ENCODE peak calls at places on chromosomes 16 and 17, in six cellular contexts. Q, W, H, M, O and X are unnamed samples.
A peak's percentile ranks its signal among the peaks of the same experiment; 100 is the strongest.

GRCh38 chr16:56202036-56202435 is 10.7 kb downstream of the GNAO1 start:
- DNase-seq in Q (no peak), W (no peak), O (no peak), M (no peak), H (no peak), X (no peak)

GRCh38 chr17:41651625-41652460 is 27.5 kb upstream of the KRT17 start:
- DNase-seq in Q (no peak), W (no peak), O (peak; percentile 92), M (no peak), H (no peak), X (peak; percentile 92)

GRCh38 chr16:69131167-69131748 is 1.1 kb downstream of the CHTF8 start:
- DNase-seq in Q (no peak), M (no peak), O (no peak), H (no peak), W (peak; percentile 51), X (no peak)

GRCh38 chr16:65284583-65284982 is 162.7 kb upstream of the CDH11 start:
- DNase-seq in Q (no peak), M (no peak), W (no peak), H (no peak), O (no peak), X (no peak)

GRCh38 chr16:66660422-66661209 is 35.9 kb downstream of the CMTM4 start:
- DNase-seq in M (peak; percentile 69), Q (no peak), W (peak; percentile 94), O (peak; percentile 58), H (peak; percentile 75), X (peak; percentile 89)

GRCh38 chr17:78847052-78847451 is 6.4 kb upstream of the USP36 start:
- DNase-seq in O (no peak), W (no peak), H (no peak), Q (no peak), M (no peak), X (no peak)

GRCh38 chr17:50425682-50426471 is at the start of gene ACSF2:
- DNase-seq in M (peak; percentile 75), H (peak; percentile 84), O (peak; percentile 72), Q (peak; percentile 64), W (peak; percentile 83), X (peak; percentile 83)

GRCh38 chr17:44916781-44917241 is 1.5 kb upstream of the GFAP start:
- DNase-seq in O (peak; percentile 84), H (peak; percentile 82), W (peak; percentile 71), Q (no peak), M (peak; percentile 53), X (peak; percentile 93)

GRCh38 chr17:49798182-49798581 is 9.7 kb downstream of the KAT7 start:
- DNase-seq in W (peak; percentile 71), O (no peak), Q (no peak), M (no peak), H (no peak), X (no peak)

GRCh38 chr16:22373662-22374310 is 633 bp downstream of the CDR2 start:
- DNase-seq in H (peak; percentile 52), W (peak; percentile 79), O (peak; percentile 44), Q (peak; percentile 16), M (peak; percentile 52), X (peak; percentile 56)

GRCh38 chr17:49576121-49576905 is 642 bp downstream of the NXPH3 start:
- DNase-seq in H (peak; percentile 72), M (peak; percentile 62), O (no peak), Q (no peak), W (peak; percentile 78), X (peak; percentile 36)

GRCh38 chr16:3099732-3100499 is 822 bp upstream of the ZSCAN10 start:
- DNase-seq in W (peak; percentile 98), Q (peak; percentile 88), H (peak; percentile 93), O (peak; percentile 89), M (peak; percentile 65), X (peak; percentile 83)

GRCh38 chr17:32917081-32917480 is 10.9 kb upstream of the TMEM98 start:
- DNase-seq in H (no peak), W (peak; percentile 13), Q (no peak), O (no peak), M (no peak), X (no peak)

GRCh38 chr17:76901542-76902197 is 33.5 kb downstream of the MGAT5B start:
- DNase-seq in W (no peak), Q (no peak), O (no peak), M (no peak), H (no peak), X (no peak)

GRCh38 chr17:64212122-64212521 is 50.9 kb downstream of the TEX2 start:
- DNase-seq in M (no peak), Q (no peak), H (no peak), O (no peak), W (peak; percentile 71), X (no peak)

DNA sequence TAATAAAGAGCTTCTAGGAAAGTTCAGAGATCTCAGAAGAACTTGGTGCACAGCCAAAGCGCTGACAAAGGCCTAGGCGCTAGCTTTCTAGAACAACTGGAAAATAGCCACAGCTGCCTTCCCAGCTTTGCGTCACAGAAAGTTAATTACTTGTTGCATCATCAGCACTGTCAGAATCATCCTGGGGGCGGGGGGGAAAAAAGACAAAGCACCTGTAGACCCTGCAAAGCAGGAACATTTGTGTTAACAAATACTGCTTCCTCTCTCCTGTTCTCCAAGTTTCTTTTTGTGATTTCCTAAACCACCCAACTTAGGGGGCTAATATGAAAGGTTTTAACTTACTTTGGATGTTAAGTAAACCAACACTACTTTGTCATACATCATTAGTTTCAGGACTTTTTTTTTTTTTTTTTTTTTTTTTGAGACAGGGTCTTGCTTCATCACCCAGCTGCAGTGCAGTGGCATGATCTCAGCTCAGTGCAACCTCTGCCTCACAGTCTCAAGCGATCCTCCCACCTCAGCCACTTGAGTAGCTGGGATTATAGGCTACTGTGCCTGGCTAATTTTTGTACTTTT is 4.8 kb upstream of the AARSD1 start:
- DNase-seq in Q (no peak), O (no peak), H (no peak), M (no peak), W (peak; percentile 51), X (peak; percentile 78)
- H3K36me3 ChIP-seq in Q (no peaks in the 10 kb centered on the region), O (no peaks in the 10 kb centered on the region), H (no peaks in the 10 kb centered on the region), M (no peaks in the 10 kb centered on the region), W (no peaks in the 10 kb centered on the region), X (no peaks in the 10 kb centered on the region)

DNA sequence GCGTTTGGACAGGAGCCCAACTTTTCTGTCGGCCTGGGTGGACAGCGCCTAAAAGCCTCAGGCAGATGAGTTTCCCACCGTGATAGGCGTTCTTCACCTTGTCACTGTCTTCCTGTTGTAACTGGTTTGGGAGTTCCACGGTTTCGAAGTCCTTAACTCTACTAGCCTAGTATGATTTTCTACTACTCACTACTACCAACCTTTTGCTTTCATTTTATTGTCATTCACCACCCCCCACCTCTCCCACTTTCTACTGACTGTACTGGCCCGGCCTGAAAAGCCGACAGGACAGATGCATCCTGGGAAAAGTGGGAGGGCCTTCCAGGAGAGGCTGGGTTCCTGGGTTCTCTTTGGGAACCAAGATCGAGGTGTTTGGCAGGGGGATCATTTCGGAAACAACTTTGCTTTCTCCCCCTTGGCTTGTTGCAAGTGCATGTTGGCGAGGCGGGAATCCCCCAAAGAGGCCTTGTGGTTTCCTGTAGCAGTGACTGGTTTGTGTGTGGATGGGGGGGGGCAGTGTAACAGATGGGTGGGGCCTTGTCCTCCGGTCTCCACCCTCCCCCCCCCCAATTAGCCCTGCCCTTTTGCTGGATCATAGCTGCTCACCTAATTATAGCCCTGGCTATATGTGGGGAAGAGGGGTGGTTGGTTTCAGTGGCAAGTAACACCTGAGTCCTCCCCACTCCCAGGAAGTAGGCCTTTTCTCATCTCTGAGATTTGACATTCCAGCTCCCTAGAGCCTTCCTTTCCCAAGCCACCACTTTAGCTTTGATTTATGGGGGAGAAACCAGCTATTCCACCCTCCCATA is 1.4 kb downstream of the EIF5A start:
- DNase-seq in W (peak; percentile 94), M (peak; percentile 69), H (peak; percentile 78), O (peak; percentile 85), Q (peak; percentile 89), X (peak; percentile 81)
- H3K36me3 ChIP-seq in W (peaks cover 42% of the 10 kb centered on the region), M (no peaks in the 10 kb centered on the region), H (peaks cover 46% of the 10 kb centered on the region), O (no peaks in the 10 kb centered on the region), Q (peaks cover 44% of the 10 kb centered on the region), X (peaks cover 41% of the 10 kb centered on the region)

GRCh38 chr16:74633686-74634085 is 26.8 kb upstream of the GLG1 start:
- DNase-seq in Q (no peak), W (no peak), H (no peak), O (no peak), M (no peak), X (no peak)

GRCh38 chr16:74637742-74638453 is 28.8 kb downstream of the RFWD3 start:
- DNase-seq in W (no peak), O (no peak), Q (no peak), H (no peak), M (no peak), X (no peak)

GRCh38 chr16:74635303-74635702 is 28.4 kb upstream of the GLG1 start:
- DNase-seq in M (no peak), O (no peak), H (no peak), W (no peak), Q (no peak), X (no peak)
- H3K36me3 ChIP-seq in M (no peaks in the 10 kb centered on the region), O (no peaks in the 10 kb centered on the region), H (peaks cover 99% of the 10 kb centered on the region), W (peaks cover 58% of the 10 kb centered on the region), Q (peaks cover 61% of the 10 kb centered on the region), X (peaks cover 42% of the 10 kb centered on the region)

DNA sequence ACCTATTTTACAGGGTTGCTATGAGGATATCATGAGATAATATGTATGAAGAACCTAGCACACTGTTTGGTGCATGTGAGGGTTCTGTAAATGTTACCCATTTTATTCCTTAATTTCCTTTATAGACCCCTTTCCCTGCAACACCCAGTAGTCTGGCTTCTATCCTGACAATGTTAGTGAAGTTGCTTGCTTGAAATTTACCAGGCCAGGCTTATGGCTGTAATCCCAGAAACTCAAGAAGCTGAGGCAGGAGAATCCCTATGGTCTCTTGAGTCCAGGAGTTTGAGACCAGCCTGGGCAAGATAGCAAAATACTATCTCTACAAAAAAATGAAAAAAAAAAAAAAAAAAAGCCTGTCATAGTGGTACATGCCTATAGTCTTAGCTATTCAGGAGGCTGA is 722.0 kb downstream of the MAF start:
- DNase-seq in Q (no peak), H (no peak), W (no peak), O (no peak), M (no peak), X (no peak)
- H3K36me3 ChIP-seq in Q (no peaks in the 10 kb centered on the region), H (no peaks in the 10 kb centered on the region), W (no peaks in the 10 kb centered on the region), O (no peaks in the 10 kb centered on the region), M (no peaks in the 10 kb centered on the region), X (no peaks in the 10 kb centered on the region)